ENCODE peak calls at places on chromosome 21, in four cellular contexts. One of them, this sample, is unnamed.

GRCh38 chr21:45581322-45581712 is 39.1 kb upstream of the SLC19A1 start:
- DNase-seq in GF-D8: no peak
- DNase-seq in hippocampal formation: no peak
- DNase-seq in mesendoderm: no peak
- DNase-seq in this sample: no peak

GRCh38 chr21:41751621-41752020 is 15.2 kb downstream of the RIPK4 start:
- DNase-seq in GF-D8: no peak
- DNase-seq in hippocampal formation: no peak
- DNase-seq in mesendoderm: no peak
- DNase-seq in this sample: no peak

GRCh38 chr21:44911384-44912157 is 9.1 kb downstream of the ITGB2 start:
- DNase-seq in GF-D8: no peak
- DNase-seq in hippocampal formation: peak
- DNase-seq in mesendoderm: no peak
- DNase-seq in this sample: peak

GRCh38 chr21:44722701-44723100 is 11.3 kb upstream of the TSPEAR start:
- DNase-seq in GF-D8: no peak
- DNase-seq in hippocampal formation: no peak
- DNase-seq in mesendoderm: no peak
- DNase-seq in this sample: no peak

GRCh38 chr21:33135925-33136324 is 66.0 kb downstream of the OLIG1 start:
- DNase-seq in GF-D8: no peak
- DNase-seq in hippocampal formation: no peak
- DNase-seq in mesendoderm: no peak
- DNase-seq in this sample: no peak

GRCh38 chr21:38729745-38730401 is 75.9 kb upstream of the ETS2 start:
- DNase-seq in GF-D8: no peak
- DNase-seq in hippocampal formation: no peak
- DNase-seq in mesendoderm: peak
- DNase-seq in this sample: no peak

GRCh38 chr21:27532081-27532480 is 565.2 kb upstream of the ADAMTS5 start:
- DNase-seq in GF-D8: no peak
- DNase-seq in hippocampal formation: no peak
- DNase-seq in mesendoderm: no peak
- DNase-seq in this sample: no peak

GRCh38 chr21:17386498-17386897 is 126.3 kb upstream of the CXADR start:
- DNase-seq in GF-D8: no peak
- DNase-seq in hippocampal formation: no peak
- DNase-seq in mesendoderm: peak
- DNase-seq in this sample: no peak

GRCh38 chr21:34820051-34820450 is 151.3 kb downstream of the CLIC6 start:
- DNase-seq in GF-D8: no peak
- DNase-seq in hippocampal formation: no peak
- DNase-seq in mesendoderm: peak
- DNase-seq in this sample: no peak

GRCh38 chr21:34935868-34936267 is 113.2 kb downstream of the RUNX1 start:
- DNase-seq in GF-D8: no peak
- DNase-seq in hippocampal formation: no peak
- DNase-seq in mesendoderm: no peak
- DNase-seq in this sample: no peak

GRCh38 chr21:26096972-26097371 is 73.6 kb downstream of the APP start:
- DNase-seq in GF-D8: no peak
- DNase-seq in hippocampal formation: no peak
- DNase-seq in mesendoderm: no peak
- DNase-seq in this sample: no peak

This sample was measured in hypothalamus.